ENCODE peak calls at places on chromosomes 3 and 15, in nine cellular contexts. B is heart left ventricle; L is mesendoderm; R is gastrocnemius medialis; J is CD8-positive, alpha-beta memory T cell; E is H7; P is brain microvascular endothelial cell; K is HepG2; S is bronchial epithelial cell. U is an unnamed sample.
A peak's percentile ranks its signal among the peaks of the same experiment; 100 is the strongest.

GRCh38 chr15:64503197-64503596 is 42.8 kb downstream of the ZNF609 start:
- DNase-seq in J (no peak), K (no peak), R (no peak), L (peak; percentile 55), B (no peak), P (peak; percentile 51), E (no peak), S (no peak), U (no peak)

GRCh38 chr15:52567886-52568568 is 803 bp downstream of the ARPP19 start:
- DNase-seq in P (no peak), K (peak; percentile 36), L (no peak), S (peak; percentile 62), J (peak; percentile 10), E (peak; percentile 30), R (peak; percentile 30), B (peak; percentile 31), U (peak; percentile 35)

GRCh38 chr15:79116771-79117170 is 26.2 kb upstream of the RASGRF1 start:
- DNase-seq in E (no peak), K (no peak), R (no peak), S (no peak), J (no peak), L (no peak), B (no peak), P (no peak), U (no peak)

GRCh38 chr15:75782926-75783325 is 60.3 kb upstream of the UBE2Q2 start:
- DNase-seq in L (no peak), E (no peak), S (no peak), P (no peak), J (no peak), B (no peak), R (no peak), K (no peak), U (no peak)

GRCh38 chr3:197749315-197749600 is 425 bp upstream of the FYTTD1 start:
- DNase-seq in S (peak; percentile 53), J (no peak), B (no peak), K (no peak), E (peak; percentile 84), R (peak; percentile 51), L (peak; percentile 65), P (peak; percentile 44), U (peak; percentile 63)

GRCh38 chr3:39407259-39407629 is 724 bp downstream of the RPSA start:
- DNase-seq in B (no peak), J (no peak), L (no peak), E (no peak), R (no peak), P (no peak), S (no peak), K (peak; percentile 23), U (no peak)

GRCh38 chr3:171385086-171385485 is 75.1 kb downstream of the TNIK start:
- DNase-seq in E (peak; percentile 5), J (no peak), B (no peak), R (no peak), S (no peak), K (no peak), L (peak; percentile 48), P (no peak), U (no peak)

GRCh38 chr15:92451225-92451825 is 57.6 kb downstream of the ST8SIA2 start:
- DNase-seq in P (peak; percentile 87), E (no peak), R (no peak), B (no peak), L (peak; percentile 34), K (no peak), S (peak; percentile 15), J (no peak), U (peak; percentile 12)

GRCh38 chr3:189710620-189711388 is 79.6 kb downstream of the TP63 start:
- DNase-seq in S (peak; percentile 99), R (peak; percentile 42), K (no peak), L (peak; percentile 67), P (peak; percentile 97), E (peak; percentile 22), B (peak; percentile 45), J (no peak), U (peak; percentile 93)

GRCh38 chr3:189718215-189718614 is 87.0 kb downstream of the TP63 start:
- DNase-seq in J (no peak), B (no peak), K (no peak), L (no peak), S (peak; percentile 78), P (no peak), R (no peak), E (no peak), U (no peak)

GRCh38 chr3:189708375-189708774 is 77.2 kb downstream of the TP63 start:
- DNase-seq in R (no peak), J (no peak), P (no peak), K (no peak), B (no peak), S (no peak), L (no peak), E (no peak), U (no peak)

GRCh38 chr3:189714991-189715961 is 84.1 kb downstream of the TP63 start:
- DNase-seq in E (no peak), K (no peak), S (peak; percentile 57), P (peak; percentile 66), L (no peak), J (no peak), B (no peak), R (no peak), U (peak; percentile 51)

DNA sequence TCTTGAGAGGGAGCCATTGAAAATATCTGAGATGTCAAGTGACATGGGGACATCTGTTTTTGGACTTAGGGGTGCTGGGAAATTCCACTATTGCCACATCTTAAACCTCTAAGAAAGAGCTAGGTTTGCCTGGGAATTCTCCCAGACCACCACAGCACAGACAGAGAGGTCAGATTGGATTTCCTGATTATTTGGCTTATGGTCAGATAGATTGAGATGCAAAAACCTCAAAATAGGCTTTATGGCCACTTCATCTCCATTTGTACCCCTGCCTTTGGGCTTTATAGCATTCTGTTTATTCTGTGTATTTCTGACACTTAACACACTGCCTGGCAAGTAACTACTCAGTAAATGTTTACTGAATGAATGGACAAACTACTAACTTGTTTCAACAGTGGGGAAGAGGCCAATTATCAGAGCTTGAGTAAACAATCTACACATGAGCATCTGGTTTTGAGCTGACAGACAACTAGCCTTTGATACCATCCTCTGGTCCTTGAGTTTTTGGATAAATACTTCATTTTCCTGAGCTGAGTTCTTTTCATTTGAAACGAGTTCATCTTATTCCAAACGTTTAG is 81.8 kb downstream of the TP63 start:
- DNase-seq in J (no peak), S (peak; percentile 84), E (no peak), P (no peak), B (no peak), R (no peak), L (no peak), K (peak; percentile 7), U (no peak)
- H3K4me3 ChIP-seq in J (no peak overlapping the region), S (no peak overlapping the region), E (no peak overlapping the region), P (no peak overlapping the region), B (no peak overlapping the region), R (no peak overlapping the region), L (no peak overlapping the region), K (no peak overlapping the region), U (no peak overlapping the region)

DNA sequence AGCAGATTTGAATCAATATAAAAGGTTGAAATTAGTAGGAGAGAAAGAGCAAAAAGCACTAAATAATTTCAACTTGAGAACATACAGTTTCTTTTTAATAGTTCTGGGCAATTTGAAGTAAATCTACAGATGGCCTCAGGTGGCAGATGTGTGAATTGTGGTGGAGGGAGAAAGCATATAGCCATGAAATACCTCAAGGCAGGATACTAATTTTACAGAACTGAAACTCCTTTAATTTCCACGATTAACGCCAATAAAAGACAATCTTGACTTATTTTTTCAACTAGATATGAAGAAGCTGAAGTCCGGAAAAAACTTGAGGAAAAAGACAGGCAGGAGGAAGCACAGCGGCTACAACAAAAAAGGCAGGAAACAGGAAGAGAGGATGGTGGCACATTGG is 34.5 kb downstream of the USP8 start:
- DNase-seq in L (no peak), S (no peak), E (no peak), B (no peak), J (no peak), P (no peak), R (no peak), K (no peak), U (no peak)
- H3K36me3 ChIP-seq in L (no peaks in the 10 kb centered on the region), S (peaks cover 1% of the 10 kb centered on the region), E (peaks cover 2% of the 10 kb centered on the region), B (peaks cover 83% of the 10 kb centered on the region), J (peaks cover 5% of the 10 kb centered on the region), P (peaks cover 23% of the 10 kb centered on the region), R (peaks cover 35% of the 10 kb centered on the region), K (peaks cover 61% of the 10 kb centered on the region), U (peaks cover 38% of the 10 kb centered on the region)

GRCh38 chr3:49865198-49865784 is 4.4 kb downstream of the CAMKV start:
- DNase-seq in E (no peak), P (no peak), S (no peak), K (no peak), B (no peak), J (no peak), R (no peak), L (no peak), U (no peak)

GRCh38 chr3:49868951-49869454 is 703 bp downstream of the CAMKV start:
- DNase-seq in P (no peak), L (peak; percentile 59), K (no peak), J (no peak), E (peak; percentile 95), S (no peak), B (no peak), R (no peak), U (no peak)

GRCh38 chr3:49867871-49868321 is 1.8 kb downstream of the CAMKV start:
- DNase-seq in L (peak; percentile 85), J (no peak), B (no peak), E (peak; percentile 89), K (peak; percentile 27), R (no peak), S (peak; percentile 29), P (peak; percentile 25), U (peak; percentile 10)

GRCh38 chr3:49867400-49867799 is 2.3 kb downstream of the CAMKV start:
- DNase-seq in R (no peak), K (no peak), P (no peak), B (no peak), E (no peak), S (no peak), J (no peak), L (peak; percentile 45), U (no peak)

DNA sequence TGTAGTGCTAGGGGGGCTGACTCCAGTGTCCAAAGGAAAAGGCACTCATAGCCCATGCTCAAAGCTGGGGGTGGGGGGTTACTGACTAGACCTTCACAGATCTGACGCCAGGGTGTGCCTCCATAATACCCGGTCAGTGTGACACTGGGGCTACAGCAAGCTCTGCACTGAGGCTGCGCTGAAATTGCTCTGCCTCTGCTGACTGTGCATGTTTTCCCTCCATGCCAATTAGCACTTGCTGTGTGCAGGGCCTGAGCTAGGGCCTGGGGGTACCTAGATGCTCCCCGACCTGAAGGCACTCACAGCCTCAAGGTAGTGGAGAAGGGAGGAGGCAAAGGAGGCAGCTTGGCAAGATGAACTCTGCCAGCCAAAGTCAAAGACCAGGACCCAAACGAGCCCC is 5.2 kb downstream of the CAMKV start:
- DNase-seq in S (no peak), B (no peak), E (no peak), R (no peak), P (no peak), J (no peak), L (no peak), K (no peak), U (no peak)
- H3K27me3 ChIP-seq in S (peaks cover 15% of the 10 kb centered on the region), B (peaks cover 7% of the 10 kb centered on the region), E (peaks cover 2% of the 10 kb centered on the region), R (peaks cover 15% of the 10 kb centered on the region), P (peaks cover 15% of the 10 kb centered on the region), J (peaks cover 21% of the 10 kb centered on the region), L (no peaks in the 10 kb centered on the region), K (peaks cover 71% of the 10 kb centered on the region), U (no peaks in the 10 kb centered on the region)

GRCh38 chr3:49132437-49133225 is at the start of gene LAMB2:
- DNase-seq in E (peak; percentile 94), B (peak; percentile 85), L (peak; percentile 97), P (peak; percentile 67), S (peak; percentile 51), J (no peak), K (peak; percentile 79), R (peak; percentile 59), U (peak; percentile 70)

GRCh38 chr3:49132073-49132436 is 795 bp downstream of the LAMB2 start:
- DNase-seq in P (no peak), E (no peak), B (no peak), J (no peak), L (no peak), S (no peak), R (no peak), K (no peak), U (no peak)

GRCh38 chr3:49134471-49135265 is 1.8 kb upstream of the LAMB2 start:
- DNase-seq in J (no peak), L (peak; percentile 37), R (no peak), P (no peak), S (no peak), E (peak; percentile 72), B (no peak), K (peak; percentile 53), U (no peak)

GRCh38 chr3:49131576-49131975 is 1.3 kb downstream of the LAMB2 start:
- DNase-seq in R (no peak), P (no peak), J (no peak), B (no peak), S (no peak), E (no peak), K (no peak), L (no peak), U (no peak)

DNA sequence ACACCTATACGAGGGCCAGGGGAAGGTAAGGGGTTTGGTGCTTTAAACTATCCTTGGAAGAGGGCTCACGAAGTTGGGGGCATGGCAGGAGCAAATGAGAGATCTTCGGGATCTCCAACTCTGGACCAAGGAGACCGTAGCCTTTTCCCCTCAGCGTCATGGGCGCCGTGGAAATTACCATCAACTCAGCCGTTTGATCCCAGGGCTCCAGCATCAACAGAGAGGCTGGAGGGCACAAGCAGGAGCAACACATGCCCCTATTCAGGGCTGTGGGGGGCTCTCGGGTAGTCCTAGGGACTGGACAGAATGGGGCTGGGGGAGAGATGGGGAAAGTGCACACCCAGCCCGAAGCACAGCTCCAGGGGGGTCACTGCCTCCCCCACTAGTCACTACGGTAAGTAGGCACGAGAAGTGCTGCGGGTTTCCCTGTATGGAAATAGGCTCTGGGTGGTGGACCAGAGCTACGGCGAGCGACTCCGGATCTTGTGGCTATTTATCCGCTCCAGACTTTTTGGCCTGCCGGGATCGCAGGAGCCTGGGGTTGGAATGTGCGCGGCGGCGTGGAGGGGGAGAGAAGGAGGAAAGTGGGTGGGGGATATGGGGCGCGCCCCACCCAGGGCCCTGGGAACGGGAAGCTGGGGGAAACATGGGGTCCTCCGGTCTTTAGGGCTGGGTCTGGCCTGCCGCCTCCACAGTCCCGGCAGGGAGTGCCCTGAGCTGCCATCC is 539 bp upstream of the LAMB2 start:
- DNase-seq in P (peak; percentile 85), S (peak; percentile 81), K (peak; percentile 80), R (peak; percentile 76), L (peak; percentile 92), B (peak; percentile 92), J (no peak), E (peak; percentile 94), U (peak; percentile 80)
- H3K4me3 ChIP-seq in P (peak overlapping the region; percentile 84), S (peak overlapping the region; percentile 64), K (peak overlapping the region; percentile 78), R (peak overlapping the region; percentile 100), L (peak overlapping the region; percentile 72), B (peak overlapping the region; percentile 74), J (no peak overlapping the region), E (peak overlapping the region; percentile 71), U (peak overlapping the region; percentile 74)